ENCODE peak calls at places on chromosomes 5 and 9, in nine cellular contexts. E, S, Y, A, X, M, G, R and W are unnamed samples.

GRCh38 chr5:124797665-124798087 is 51.2 kb upstream of the ZNF608 start:
- DNase-seq in E (no peak), S (no peak), Y (no peak), A (no peak), X (no peak), M (no peak), G (no peak), R (no peak), W (no peak)

GRCh38 chr5:180259260-180259611 is 32.6 kb downstream of the MAPK9 start:
- DNase-seq in E (no peak), S (no peak), Y (no peak), A (no peak), X (no peak), M (no peak), G (no peak), R (no peak), W (no peak)

GRCh38 chr9:121660367-121660766 is 8.9 kb downstream of the DAB2IP start:
- DNase-seq in E (no peak), S (no peak), Y (no peak), A (no peak), X (no peak), M (no peak), G (no peak), R (no peak), W (no peak)

GRCh38 chr9:16869961-16870605 is 387 bp downstream of the BNC2 start:
- DNase-seq in E (no peak), S (no peak), Y (no peak), A (no peak), X (no peak), M (no peak), G (peak; percentile 32), R (no peak), W (no peak)

GRCh38 chr5:132754947-132755346 is 7.7 kb downstream of the CCNI2 start:
- DNase-seq in E (no peak), S (no peak), Y (no peak), A (no peak), X (no peak), M (peak; percentile 28), G (no peak), R (no peak), W (no peak)

GRCh38 chr5:134115806-134116175 is 1.3 kb downstream of the TCF7 start:
- DNase-seq in E (no peak), S (no peak), Y (no peak), A (no peak), X (no peak), M (no peak), G (no peak), R (no peak), W (no peak)

GRCh38 chr5:154818459-154819116 is 31.8 kb downstream of the FAXDC2 start:
- DNase-seq in E (no peak), S (no peak), Y (no peak), A (no peak), X (no peak), M (no peak), G (no peak), R (no peak), W (no peak)

GRCh38 chr5:89232139-89232603 is 349.2 kb upstream of the MEF2C start:
- DNase-seq in E (no peak), S (no peak), Y (no peak), A (no peak), X (no peak), M (no peak), G (no peak), R (no peak), W (no peak)

GRCh38 chr5:314676-315487 is 6.6 kb upstream of the AHRR start:
- DNase-seq in E (no peak), S (no peak), Y (no peak), A (no peak), X (no peak), M (no peak), G (no peak), R (no peak), W (no peak)

GRCh38 chr5:8825161-8825757 is 720.6 kb downstream of the SEMA5A start:
- DNase-seq in E (no peak), S (no peak), Y (no peak), A (no peak), X (no peak), M (peak; percentile 38), G (no peak), R (no peak), W (no peak)

GRCh38 chr9:26292943-26293342 is 599.7 kb downstream of the CAAP1 start:
- DNase-seq in E (no peak), S (no peak), Y (no peak), A (no peak), X (no peak), M (peak; percentile 70), G (no peak), R (no peak), W (peak; percentile 24)

GRCh38 chr5:119409235-119409815 is 43.0 kb upstream of the HSD17B4 start:
- DNase-seq in E (no peak), S (no peak), Y (peak; percentile 76), A (no peak), X (no peak), M (no peak), G (no peak), R (no peak), W (no peak)

GRCh38 chr5:165673499-165673898 is 2168.1 kb downstream of the MAT2B start:
- DNase-seq in E (no peak), S (no peak), Y (no peak), A (no peak), X (no peak), M (no peak), G (no peak), R (no peak), W (no peak)

GRCh38 chr9:116592926-116593325 is 94.2 kb upstream of the TRIM32 start:
- DNase-seq in E (no peak), S (no peak), Y (no peak), A (no peak), X (no peak), M (no peak), G (no peak), R (no peak), W (no peak)

GRCh38 chr5:137888489-137888874 is 775 bp upstream of the PKD2L2 start:
- DNase-seq in E (no peak), S (no peak), Y (no peak), A (no peak), X (no peak), M (no peak), G (no peak), R (no peak), W (no peak)

GRCh38 chr5:14816374-14816998 is 55.1 kb downstream of the ANKH start:
- DNase-seq in E (no peak), S (no peak), Y (no peak), A (no peak), X (no peak), M (no peak), G (no peak), R (no peak), W (no peak)

GRCh38 chr5:42858031-42858643 is 46.4 kb upstream of the SELENOP start:
- DNase-seq in E (peak; percentile 27), S (no peak), Y (no peak), A (no peak), X (no peak), M (no peak), G (no peak), R (no peak), W (no peak)

GRCh38 chr9:98742325-98743280 is 33.9 kb upstream of the GABBR2 start:
- DNase-seq in E (no peak), S (peak; percentile 4), Y (no peak), A (no peak), X (no peak), M (no peak), G (no peak), R (no peak), W (peak; percentile 10)

DNA sequence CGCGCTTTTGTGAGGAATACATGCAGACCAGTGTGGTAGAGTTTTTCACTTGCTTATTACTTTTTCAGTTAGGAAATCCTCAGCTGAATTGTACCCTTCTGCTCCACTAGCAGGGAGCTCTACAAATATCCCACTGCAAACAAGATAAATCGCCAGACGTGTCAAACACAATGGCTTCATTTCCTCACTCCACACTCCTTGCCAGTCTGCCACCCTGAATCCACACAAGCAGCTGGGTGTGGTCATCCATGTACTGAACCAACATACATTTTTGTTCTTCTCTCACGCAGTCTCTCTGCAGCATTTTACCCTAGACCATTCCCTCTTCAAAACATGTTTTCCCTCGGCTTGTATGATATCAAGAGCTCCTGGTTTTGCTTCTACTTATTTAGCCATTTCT is 3.7 kb upstream of the ROR2 start:
- DNase-seq in E (no peak), S (no peak), Y (no peak), A (no peak), X (no peak), M (no peak), G (no peak), R (no peak), W (no peak)
- H3K4me3 ChIP-seq in E (no peak overlapping the region), S (no peak overlapping the region), Y (no peak overlapping the region), A (no peak overlapping the region), X (no peak overlapping the region), M (no peak overlapping the region), G (no peak overlapping the region), R (no peak overlapping the region), W (no peak overlapping the region)

GRCh38 chr5:170216262-170216864 is 16.4 kb upstream of the C5orf58 start:
- DNase-seq in E (no peak), S (peak; percentile 24), Y (peak; percentile 11), A (no peak), X (no peak), M (peak; percentile 68), G (no peak), R (no peak), W (peak; percentile 42)
- TF ChIP-seq CTCF in E (no peak), S (peak; percentile 59), Y (peak; percentile 65), A (peak; percentile 41), X (peak; percentile 75), M (peak; percentile 80), G (no peak), R (no peak), W (peak; percentile 78)

DNA sequence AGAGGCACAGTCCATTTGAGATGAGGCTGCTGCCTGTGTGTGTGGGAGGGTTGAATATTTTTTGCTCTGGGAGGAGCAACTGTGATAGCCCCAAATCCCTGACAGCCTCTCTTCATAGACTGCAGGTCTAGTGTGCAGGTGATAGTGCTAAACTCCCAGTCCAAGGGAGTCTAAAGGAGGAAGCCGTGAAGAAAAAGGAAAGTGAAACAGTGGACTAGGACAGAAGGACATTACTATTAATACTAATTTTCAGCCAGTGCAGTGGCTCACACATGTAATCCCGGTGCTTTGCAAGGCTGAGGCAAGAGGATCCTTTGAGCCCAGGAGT is 295.0 kb downstream of the PDE4D start:
- DNase-seq in E (no peak), S (no peak), Y (peak; percentile 6), A (no peak), X (no peak), M (no peak), G (no peak), R (no peak), W (no peak)
- H3K4me3 ChIP-seq in E (peak overlapping the region; percentile 3), S (no peak overlapping the region), Y (peak overlapping the region; percentile 23), A (no peak overlapping the region), X (peak overlapping the region; percentile 53), M (peak overlapping the region; percentile 20), G (no peak overlapping the region), R (peak overlapping the region; percentile 33), W (no peak overlapping the region)

DNA sequence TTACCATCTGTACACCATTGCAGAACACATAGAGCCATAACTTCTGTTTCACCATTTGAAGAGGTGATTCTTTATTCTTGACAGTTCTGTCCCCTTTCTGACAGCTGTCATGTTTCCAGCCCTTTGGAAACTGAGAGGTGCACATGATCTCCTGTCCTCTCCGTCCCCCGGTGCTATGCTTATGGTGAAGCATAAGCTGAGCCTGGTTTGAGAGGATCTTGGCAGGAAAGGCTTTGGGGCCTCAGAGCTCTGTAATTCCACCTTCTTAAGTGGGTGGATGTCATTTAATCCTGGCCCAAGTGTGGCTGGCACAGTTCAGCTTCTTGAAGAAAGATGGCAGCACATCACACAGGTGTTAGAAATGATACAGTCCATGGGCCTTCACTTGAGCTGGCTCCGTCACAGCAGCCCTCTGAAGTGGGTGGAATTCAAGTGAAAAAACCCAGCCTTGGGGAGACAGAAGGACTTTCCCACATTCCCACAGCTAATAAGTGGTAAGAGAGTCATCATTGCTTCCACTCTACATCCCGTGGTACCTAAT is 30.7 kb upstream of the GRPEL2 start:
- DNase-seq in E (no peak), S (no peak), Y (peak; percentile 19), A (no peak), X (no peak), M (no peak), G (no peak), R (no peak), W (no peak)
- TF ChIP-seq CTCF in E (no peak), S (no peak), Y (peak; percentile 59), A (no peak), X (peak; percentile 7), M (no peak), G (no peak), R (no peak), W (peak; percentile 13)